ENCODE peak calls at places on chromosomes 7 and 10, in nine cellular contexts. M, C, X, V, G, I, D, U and F are unnamed samples.

GRCh38 chr7:142773230-142773629 is 2.5 kb downstream of the PRSS2 start:
- DNase-seq in D (no peak), I (no peak), X (no peak), V (no peak), C (no peak), G (no peak), U (no peak), M (no peak), F (no peak)

GRCh38 chr7:38178695-38179344 is 775 bp downstream of the STARD3NL start:
- DNase-seq in V (no peak), U (no peak), I (no peak), X (no peak), D (no peak), C (no peak), M (peak), G (no peak), F (no peak)

GRCh38 chr10:14779053-14779649 is 4.5 kb upstream of the FAM107B start:
- DNase-seq in C (no peak), G (no peak), X (no peak), U (no peak), M (no peak), I (no peak), D (no peak), V (peak), F (no peak)

GRCh38 chr10:132264306-132264950 is 43.3 kb downstream of the STK32C start:
- DNase-seq in U (peak), G (no peak), V (no peak), M (no peak), C (no peak), I (no peak), D (no peak), X (no peak), F (no peak)

GRCh38 chr7:141362580-141363435 is 188.4 kb upstream of the AGK start:
- DNase-seq in G (peak), X (no peak), U (peak), D (no peak), C (no peak), I (no peak), V (no peak), M (no peak), F (no peak)

GRCh38 chr7:130127404-130128395 is 57.4 kb downstream of the KLHDC10 start:
- DNase-seq in U (no peak), I (no peak), M (no peak), X (no peak), C (no peak), G (no peak), V (no peak), D (no peak), F (no peak)

GRCh38 chr10:103232772-103233488 is 12.8 kb upstream of the RPEL1 start:
- DNase-seq in D (no peak), C (no peak), V (peak), X (no peak), M (no peak), G (no peak), I (no peak), U (no peak), F (no peak)

GRCh38 chr10:89591111-89591795 is 53.8 kb downstream of the PANK1 start:
- DNase-seq in C (peak), G (no peak), M (no peak), V (no peak), U (peak), I (no peak), X (no peak), D (no peak), F (no peak)

GRCh38 chr10:32878646-32879045 is 79.4 kb downstream of the ITGB1 start:
- DNase-seq in G (no peak), I (no peak), C (no peak), X (no peak), D (no peak), V (no peak), U (no peak), M (no peak), F (no peak)

GRCh38 chr10:34760606-34761005 is 54.5 kb downstream of the PARD3 start:
- DNase-seq in U (peak), C (peak), V (no peak), D (no peak), G (peak), X (no peak), I (no peak), M (no peak), F (no peak)

GRCh38 chr7:134926396-134926795 is 59.9 kb upstream of the AGBL3 start:
- DNase-seq in U (no peak), X (no peak), D (no peak), V (no peak), I (no peak), M (no peak), C (no peak), G (no peak), F (no peak)

GRCh38 chr10:8047452-8048280 is 6.8 kb upstream of the GATA3 start:
- DNase-seq in V (no peak), D (no peak), C (no peak), U (no peak), M (peak), X (no peak), G (peak), I (no peak), F (no peak)

GRCh38 chr7:1387261-1387660 is 72.0 kb downstream of the MICALL2 start:
- DNase-seq in G (no peak), M (no peak), D (no peak), X (no peak), U (peak), V (no peak), C (no peak), I (no peak), F (no peak)

GRCh38 chr10:95605163-95605562 is 44.0 kb upstream of the SORBS1 start:
- DNase-seq in G (peak), V (no peak), X (no peak), C (no peak), D (peak), M (no peak), U (peak), I (no peak), F (no peak)

GRCh38 chr7:112495820-112496462 is 15.2 kb downstream of the LSMEM1 start:
- DNase-seq in G (peak), V (peak), D (peak), X (no peak), C (peak), U (peak), I (peak), M (peak), F (no peak)

GRCh38 chr10:96902762-96903358 is 70.8 kb downstream of the LCOR start:
- DNase-seq in M (no peak), X (no peak), G (no peak), I (no peak), V (no peak), C (no peak), D (no peak), U (no peak), F (no peak)

GRCh38 chr7:18509491-18509890 is 13.9 kb downstream of the HDAC9 start:
- DNase-seq in M (no peak), G (no peak), X (no peak), D (no peak), I (no peak), V (peak), U (no peak), C (no peak), F (no peak)

GRCh38 chr10:11440250-11441150 is 170.9 kb downstream of the USP6NL start:
- DNase-seq in I (no peak), M (no peak), X (peak), G (peak), U (no peak), V (no peak), C (no peak), D (no peak), F (no peak)

GRCh38 chr7:836429-836828 is 4.2 kb downstream of the SUN1 start:
- DNase-seq in M (no peak), V (peak), C (peak), U (peak), D (peak), X (no peak), G (peak), I (no peak), F (peak)

GRCh38 chr10:21230219-21230618 is 295.3 kb downstream of the SKIDA1 start:
- DNase-seq in V (no peak), M (no peak), D (no peak), C (no peak), U (no peak), I (no peak), G (no peak), X (no peak), F (no peak)

GRCh38 chr10:77943086-77943901 is 16.7 kb upstream of the DLG5 start:
- DNase-seq in D (no peak), G (peak), I (no peak), M (peak), U (no peak), C (peak), X (no peak), V (peak), F (no peak)

GRCh38 chr10:68955414-68955785 is 570 bp upstream of the DDX21 start:
- DNase-seq in C (no peak), V (no peak), M (no peak), I (peak), X (peak), G (no peak), D (no peak), U (no peak), F (no peak)